ENCODE peak calls at places on chromosomes 2 and 18, in five cellular contexts. One of them, this sample, is unnamed.

GRCh38 chr18:75183524-75183923 is 25.4 kb downstream of the PTGR3 start:
- DNase-seq in Calu3: peak
- DNase-seq in RPMI8226: no peak
- DNase-seq in activated CD8-positive, alpha-beta T cell treated with anti-CD3 and anti-CD28 coated beads, Interleukin-2, amount 10 ng/mL, durations not matched to agents 7 days and 5 days: no peak
- DNase-seq in PC-3: peak
- DNase-seq in this sample: no peak

GRCh38 chr18:58514773-58515172 is 114.1 kb downstream of the ALPK2 start:
- DNase-seq in Calu3: no peak
- DNase-seq in RPMI8226: no peak
- DNase-seq in activated CD8-positive, alpha-beta T cell treated with anti-CD3 and anti-CD28 coated beads, Interleukin-2, amount 10 ng/mL, durations not matched to agents 7 days and 5 days: no peak
- DNase-seq in PC-3: no peak
- DNase-seq in this sample: no peak

GRCh38 chr2:179612108-179612507 is 249.3 kb downstream of the ZNF385B start:
- DNase-seq in Calu3: no peak
- DNase-seq in RPMI8226: no peak
- DNase-seq in activated CD8-positive, alpha-beta T cell treated with anti-CD3 and anti-CD28 coated beads, Interleukin-2, amount 10 ng/mL, durations not matched to agents 7 days and 5 days: no peak
- DNase-seq in PC-3: no peak
- DNase-seq in this sample: no peak

GRCh38 chr2:55618025-55618648 is 715 bp upstream of the PPP4R3B start:
- DNase-seq in Calu3: peak
- DNase-seq in RPMI8226: peak
- DNase-seq in activated CD8-positive, alpha-beta T cell treated with anti-CD3 and anti-CD28 coated beads, Interleukin-2, amount 10 ng/mL, durations not matched to agents 7 days and 5 days: no peak
- DNase-seq in PC-3: peak
- DNase-seq in this sample: peak

GRCh38 chr18:13578400-13578799 is 148.0 kb downstream of the FAM210A start:
- DNase-seq in Calu3: no peak
- DNase-seq in RPMI8226: no peak
- DNase-seq in activated CD8-positive, alpha-beta T cell treated with anti-CD3 and anti-CD28 coated beads, Interleukin-2, amount 10 ng/mL, durations not matched to agents 7 days and 5 days: no peak
- DNase-seq in PC-3: no peak
- DNase-seq in this sample: no peak

GRCh38 chr2:56077352-56077915 is 106.4 kb upstream of the CCDC85A start:
- DNase-seq in Calu3: peak
- DNase-seq in RPMI8226: peak
- DNase-seq in activated CD8-positive, alpha-beta T cell treated with anti-CD3 and anti-CD28 coated beads, Interleukin-2, amount 10 ng/mL, durations not matched to agents 7 days and 5 days: no peak
- DNase-seq in PC-3: peak
- DNase-seq in this sample: peak

GRCh38 chr18:9571546-9571945 is 42.8 kb downstream of the PPP4R1 start:
- DNase-seq in Calu3: no peak
- DNase-seq in RPMI8226: no peak
- DNase-seq in activated CD8-positive, alpha-beta T cell treated with anti-CD3 and anti-CD28 coated beads, Interleukin-2, amount 10 ng/mL, durations not matched to agents 7 days and 5 days: no peak
- DNase-seq in PC-3: no peak
- DNase-seq in this sample: no peak

GRCh38 chr18:62494764-62495163 is 28.1 kb upstream of the ZCCHC2 start:
- DNase-seq in Calu3: no peak
- DNase-seq in RPMI8226: no peak
- DNase-seq in activated CD8-positive, alpha-beta T cell treated with anti-CD3 and anti-CD28 coated beads, Interleukin-2, amount 10 ng/mL, durations not matched to agents 7 days and 5 days: no peak
- DNase-seq in PC-3: no peak
- DNase-seq in this sample: no peak

GRCh38 chr18:11886629-11887028 is 21.5 kb downstream of the MPPE1 start:
- DNase-seq in Calu3: no peak
- DNase-seq in RPMI8226: no peak
- DNase-seq in activated CD8-positive, alpha-beta T cell treated with anti-CD3 and anti-CD28 coated beads, Interleukin-2, amount 10 ng/mL, durations not matched to agents 7 days and 5 days: no peak
- DNase-seq in PC-3: no peak
- DNase-seq in this sample: no peak

GRCh38 chr2:232377841-232378734 is 463 bp upstream of the ALPP start:
- DNase-seq in Calu3: peak
- DNase-seq in RPMI8226: no peak
- DNase-seq in activated CD8-positive, alpha-beta T cell treated with anti-CD3 and anti-CD28 coated beads, Interleukin-2, amount 10 ng/mL, durations not matched to agents 7 days and 5 days: no peak
- DNase-seq in PC-3: peak
- DNase-seq in this sample: no peak

GRCh38 chr18:27704721-27705361 is 472.1 kb downstream of the CDH2 start:
- DNase-seq in Calu3: no peak
- DNase-seq in RPMI8226: no peak
- DNase-seq in activated CD8-positive, alpha-beta T cell treated with anti-CD3 and anti-CD28 coated beads, Interleukin-2, amount 10 ng/mL, durations not matched to agents 7 days and 5 days: no peak
- DNase-seq in PC-3: no peak
- DNase-seq in this sample: no peak

GRCh38 chr2:71277536-71278103 is 50.7 kb upstream of the PAIP2B start:
- DNase-seq in Calu3: peak
- DNase-seq in RPMI8226: peak
- DNase-seq in activated CD8-positive, alpha-beta T cell treated with anti-CD3 and anti-CD28 coated beads, Interleukin-2, amount 10 ng/mL, durations not matched to agents 7 days and 5 days: peak
- DNase-seq in PC-3: peak
- DNase-seq in this sample: peak

GRCh38 chr18:58407263-58407648 is 221.6 kb downstream of the ALPK2 start:
- DNase-seq in Calu3: no peak
- DNase-seq in RPMI8226: no peak
- DNase-seq in activated CD8-positive, alpha-beta T cell treated with anti-CD3 and anti-CD28 coated beads, Interleukin-2, amount 10 ng/mL, durations not matched to agents 7 days and 5 days: no peak
- DNase-seq in PC-3: no peak
- DNase-seq in this sample: peak

GRCh38 chr2:240463274-240463865 is 27.9 kb downstream of the GPC1 start:
- DNase-seq in Calu3: peak
- DNase-seq in RPMI8226: no peak
- DNase-seq in activated CD8-positive, alpha-beta T cell treated with anti-CD3 and anti-CD28 coated beads, Interleukin-2, amount 10 ng/mL, durations not matched to agents 7 days and 5 days: no peak
- DNase-seq in PC-3: no peak
- DNase-seq in this sample: no peak

GRCh38 chr2:869357-869871 is 81.2 kb upstream of the SNTG2 start:
- DNase-seq in Calu3: no peak
- DNase-seq in RPMI8226: no peak
- DNase-seq in activated CD8-positive, alpha-beta T cell treated with anti-CD3 and anti-CD28 coated beads, Interleukin-2, amount 10 ng/mL, durations not matched to agents 7 days and 5 days: no peak
- DNase-seq in PC-3: no peak
- DNase-seq in this sample: no peak

GRCh38 chr18:22551536-22552151 is 133.9 kb upstream of the CTAGE1 start:
- DNase-seq in Calu3: peak
- DNase-seq in RPMI8226: no peak
- DNase-seq in activated CD8-positive, alpha-beta T cell treated with anti-CD3 and anti-CD28 coated beads, Interleukin-2, amount 10 ng/mL, durations not matched to agents 7 days and 5 days: no peak
- DNase-seq in PC-3: peak
- DNase-seq in this sample: no peak

GRCh38 chr18:48721308-48721707 is 182.5 kb downstream of the CTIF start:
- DNase-seq in Calu3: no peak
- DNase-seq in RPMI8226: no peak
- DNase-seq in activated CD8-positive, alpha-beta T cell treated with anti-CD3 and anti-CD28 coated beads, Interleukin-2, amount 10 ng/mL, durations not matched to agents 7 days and 5 days: no peak
- DNase-seq in PC-3: no peak
- DNase-seq in this sample: no peak

GRCh38 chr2:176491172-176491904 is 222.1 kb downstream of the MTX2 start:
- DNase-seq in Calu3: no peak
- DNase-seq in RPMI8226: peak
- DNase-seq in activated CD8-positive, alpha-beta T cell treated with anti-CD3 and anti-CD28 coated beads, Interleukin-2, amount 10 ng/mL, durations not matched to agents 7 days and 5 days: peak
- DNase-seq in PC-3: peak
- DNase-seq in this sample: no peak

GRCh38 chr2:172439911-172440310 is 12.5 kb downstream of the ITGA6 start:
- DNase-seq in Calu3: no peak
- DNase-seq in RPMI8226: no peak
- DNase-seq in activated CD8-positive, alpha-beta T cell treated with anti-CD3 and anti-CD28 coated beads, Interleukin-2, amount 10 ng/mL, durations not matched to agents 7 days and 5 days: no peak
- DNase-seq in PC-3: no peak
- DNase-seq in this sample: no peak

GRCh38 chr2:188076149-188077056 is 215.3 kb upstream of the GULP1 start:
- DNase-seq in Calu3: no peak
- DNase-seq in RPMI8226: no peak
- DNase-seq in activated CD8-positive, alpha-beta T cell treated with anti-CD3 and anti-CD28 coated beads, Interleukin-2, amount 10 ng/mL, durations not matched to agents 7 days and 5 days: no peak
- DNase-seq in PC-3: no peak
- DNase-seq in this sample: no peak

GRCh38 chr18:21896732-21897336 is 156.2 kb downstream of the MIB1 start:
- DNase-seq in Calu3: no peak
- DNase-seq in RPMI8226: no peak
- DNase-seq in activated CD8-positive, alpha-beta T cell treated with anti-CD3 and anti-CD28 coated beads, Interleukin-2, amount 10 ng/mL, durations not matched to agents 7 days and 5 days: no peak
- DNase-seq in PC-3: no peak
- DNase-seq in this sample: no peak

GRCh38 chr2:191942114-191943103 is 95.5 kb upstream of the CAVIN2 start:
- DNase-seq in Calu3: no peak
- DNase-seq in RPMI8226: no peak
- DNase-seq in activated CD8-positive, alpha-beta T cell treated with anti-CD3 and anti-CD28 coated beads, Interleukin-2, amount 10 ng/mL, durations not matched to agents 7 days and 5 days: no peak
- DNase-seq in PC-3: no peak
- DNase-seq in this sample: no peak

GRCh38 chr2:162242586-162243304 is 500 bp downstream of the FAP start:
- DNase-seq in Calu3: no peak
- DNase-seq in RPMI8226: no peak
- DNase-seq in activated CD8-positive, alpha-beta T cell treated with anti-CD3 and anti-CD28 coated beads, Interleukin-2, amount 10 ng/mL, durations not matched to agents 7 days and 5 days: no peak
- DNase-seq in PC-3: no peak
- DNase-seq in this sample: no peak